ENCODE peak calls at places on chromosomes 5 and 9, in ten cellular contexts. E is amniotic stem cell; X is stimulated activated naive CD4-positive, alpha-beta T cell treated with Interleukin-2 at 50 U/mL for 16 hours; O is HCEC 1CT; T is stimulated activated CD4-positive, alpha-beta T cell treated with anti-CD3 and anti-CD28 coated beads, Interleukin-2, amount 100 ng/mL, for 48 hours; F is activated T-helper 1 cell treated with Interleukin-2 at 50 U/mL for 16 hours; W is activated T-cell treated with anti-CD3 and anti-CD28 coated beads for 4 hours; L is activated CD4-positive, CD25-positive, alpha-beta regulatory T cell treated with anti-CD3 and anti-CD28 coated beads, Interleukin-2, amount 50 U/mL, for 16 hours; C is BJ; S is SK-N-DZ. Z is an unnamed sample.

GRCh38 chr5:58064799-58065198 is 395.1 kb downstream of the PLK2 start:
- DNase-seq in X (no peak), S (no peak), E (no peak), T (no peak), W (no peak), O (peak; percentile 3), C (peak; percentile 46), F (no peak), L (no peak), Z (peak; percentile 77)

GRCh38 chr9:123640792-123641222 is 284.8 kb downstream of the CRB2 start:
- DNase-seq in F (no peak), C (no peak), L (no peak), O (no peak), E (no peak), S (no peak), T (peak; percentile 3), X (no peak), W (no peak), Z (peak; percentile 65)

GRCh38 chr5:131377785-131378325 is 114.0 kb downstream of the CDC42SE2 start:
- DNase-seq in L (no peak), X (no peak), T (no peak), F (no peak), E (no peak), S (no peak), O (peak; percentile 62), W (no peak), C (no peak), Z (no peak)

GRCh38 chr5:43437062-43437660 is 25.0 kb upstream of the CCL28 start:
- DNase-seq in C (no peak), T (no peak), E (no peak), L (no peak), X (no peak), O (no peak), W (no peak), S (no peak), F (no peak), Z (no peak)

GRCh38 chr5:14871573-14872069 is at the start of gene ANKH:
- DNase-seq in F (peak; percentile 82), T (peak; percentile 77), W (peak; percentile 76), X (peak; percentile 80), E (peak; percentile 58), O (peak; percentile 76), C (no peak), L (peak; percentile 67), S (peak; percentile 67), Z (peak; percentile 96)

GRCh38 chr5:5424736-5425135 is 2.3 kb downstream of the ICE1 start:
- DNase-seq in F (no peak), S (no peak), L (no peak), E (no peak), C (no peak), X (peak; percentile 8), W (no peak), T (no peak), O (no peak), Z (no peak)

GRCh38 chr5:107469485-107469884 is 201.3 kb downstream of the EFNA5 start:
- DNase-seq in S (no peak), L (no peak), F (no peak), X (no peak), O (peak; percentile 95), C (peak; percentile 32), E (no peak), W (no peak), T (no peak), Z (no peak)

GRCh38 chr5:32505718-32506117 is 61.2 kb upstream of the ZFR start:
- DNase-seq in O (peak; percentile 64), X (no peak), F (no peak), C (no peak), W (no peak), T (no peak), E (no peak), S (no peak), L (no peak), Z (no peak)

GRCh38 chr9:35651964-35652828 is 1.5 kb upstream of the SIT1 start:
- DNase-seq in T (no peak), X (no peak), F (no peak), W (no peak), E (no peak), L (no peak), C (no peak), S (no peak), O (peak; percentile 77), Z (peak; percentile 35)

GRCh38 chr9:119343161-119343720 is 26.0 kb downstream of the BRINP1 start:
- DNase-seq in E (no peak), F (no peak), C (no peak), S (no peak), W (no peak), O (no peak), T (no peak), X (no peak), L (no peak), Z (peak; percentile 44)

GRCh38 chr5:119315516-119315949 is 40.3 kb upstream of the TNFAIP8 start:
- DNase-seq in E (no peak), L (no peak), C (no peak), T (no peak), F (no peak), S (no peak), W (peak; percentile 66), X (peak; percentile 69), O (peak; percentile 58), Z (peak; percentile 92)

GRCh38 chr5:167219296-167219695 is 1072.1 kb upstream of the WWC1 start:
- DNase-seq in E (no peak), S (no peak), W (no peak), T (no peak), X (no peak), L (no peak), O (no peak), F (no peak), C (no peak), Z (no peak)

Z was measured in NCI-H69.